ENCODE peak calls at places on chromosomes 5 and 9, in eight cellular contexts. B, C, T, Z, I, J, U and F are unnamed samples.

GRCh38 chr5:35672995-35673394 is 55.3 kb downstream of the SPEF2 start:
- DNase-seq in B (no peak), C (peak; percentile 47), T (no peak), Z (no peak), I (no peak), J (no peak), U (no peak), F (no peak)

GRCh38 chr5:57447656-57448055 is 35.0 kb downstream of the ACTBL2 start:
- DNase-seq in B (no peak), C (no peak), T (no peak), Z (no peak), I (no peak), J (no peak), U (no peak), F (no peak)

GRCh38 chr5:35203403-35203802 is 26.9 kb downstream of the PRLR start:
- DNase-seq in B (no peak), C (no peak), T (no peak), Z (no peak), I (no peak), J (no peak), U (no peak), F (no peak)

GRCh38 chr5:122701640-122702523 is 73.0 kb upstream of the SNX2 start:
- DNase-seq in B (no peak), C (no peak), T (peak; percentile 69), Z (no peak), I (no peak), J (no peak), U (no peak), F (no peak)

GRCh38 chr9:89360465-89360864 is 42.2 kb downstream of the SECISBP2 start:
- DNase-seq in B (no peak), C (no peak), T (no peak), Z (no peak), I (no peak), J (no peak), U (no peak), F (no peak)

GRCh38 chr9:135951889-135952663 is 9.1 kb downstream of the UBAC1 start:
- DNase-seq in B (peak; percentile 56), C (no peak), T (no peak), Z (no peak), I (no peak), J (no peak), U (peak; percentile 96), F (no peak)

GRCh38 chr5:17118631-17119030 is 98.8 kb upstream of the BASP1 start:
- DNase-seq in B (peak; percentile 70), C (no peak), T (no peak), Z (peak; percentile 16), I (no peak), J (peak; percentile 99), U (peak; percentile 53), F (no peak)

GRCh38 chr9:105672711-105673234 is 10.5 kb downstream of the TAL2 start:
- DNase-seq in B (no peak), C (no peak), T (no peak), Z (no peak), I (no peak), J (no peak), U (no peak), F (no peak)

GRCh38 chr5:139131062-139131856 is 66.9 kb downstream of the SIL1 start:
- DNase-seq in B (no peak), C (peak; percentile 33), T (no peak), Z (no peak), I (peak; percentile 57), J (no peak), U (no peak), F (no peak)

DNA sequence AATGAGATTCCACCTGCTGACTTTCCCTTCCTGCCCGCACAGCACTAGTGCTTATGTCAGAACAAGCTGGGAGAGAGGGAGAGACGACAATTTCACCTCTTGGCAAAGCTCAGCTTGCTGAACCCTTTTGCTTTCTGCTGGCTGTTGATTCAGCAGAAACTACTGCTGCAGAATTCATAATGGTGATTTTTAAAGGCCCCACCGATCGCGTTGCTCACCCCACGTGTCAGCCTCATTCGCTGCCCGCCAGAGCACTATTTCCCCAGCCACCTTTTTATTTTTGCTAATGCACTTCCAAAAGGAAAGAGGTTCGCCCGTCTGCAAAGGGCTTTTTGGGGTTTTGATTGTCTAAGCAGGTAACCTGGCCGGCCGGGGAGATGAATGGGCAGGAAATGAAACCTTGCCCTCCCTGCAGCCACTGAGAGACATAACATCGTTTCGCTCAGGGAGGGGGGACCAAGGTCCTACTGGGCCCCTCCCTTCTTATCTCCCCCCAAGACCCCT is 1.3 kb downstream of the PPP2R2B start:
- DNase-seq in B (no peak), C (peak; percentile 35), T (no peak), Z (no peak), I (no peak), J (no peak), U (no peak), F (no peak)
- TF ChIP-seq EZH2 in B (no peak), C (no peak), T (no peak), Z (no peak), I (no peak), J (no peak), U (no peak), F (no peak)

DNA sequence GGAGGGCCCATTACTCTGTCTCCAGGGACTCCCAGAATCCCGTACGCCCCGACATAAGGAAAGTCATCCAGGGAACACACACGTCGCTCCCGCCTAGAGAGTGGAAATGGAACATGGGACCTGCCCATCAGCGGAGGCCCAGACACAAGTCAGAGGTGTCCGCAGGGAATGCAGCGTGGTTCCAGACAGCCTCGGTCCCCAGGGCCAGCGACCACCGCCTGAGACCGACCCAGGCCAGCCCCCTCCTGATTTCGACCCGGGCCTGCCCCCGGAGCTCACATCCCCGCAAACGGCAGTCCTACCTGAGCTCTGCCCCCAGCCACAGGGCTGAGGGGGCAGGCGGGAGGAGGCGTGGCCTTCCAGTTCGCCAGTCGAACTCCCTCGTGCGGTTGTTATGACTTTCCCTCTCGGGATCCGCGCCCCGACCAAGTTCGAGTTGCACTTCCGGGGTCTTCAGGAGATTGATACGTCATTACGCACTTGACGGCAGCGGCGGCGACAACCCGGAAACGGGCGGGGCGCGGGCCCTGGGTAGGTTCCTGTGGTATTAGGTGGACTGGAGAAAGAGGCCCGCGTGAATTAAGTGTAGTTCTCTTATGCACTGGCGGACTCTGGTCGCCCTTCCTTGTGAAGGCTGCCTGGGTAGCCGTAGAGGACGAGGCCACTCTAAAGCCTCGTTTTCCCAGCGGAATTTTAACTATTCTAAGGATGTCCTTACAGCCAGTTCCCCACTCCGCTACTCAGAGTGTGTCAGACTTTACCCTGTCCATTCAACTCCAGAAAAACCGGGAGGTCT is 370.0 kb upstream of the POU5F2 start:
- DNase-seq in B (peak; percentile 95), C (peak; percentile 99), T (peak; percentile 69), Z (peak; percentile 96), I (peak; percentile 92), J (peak; percentile 93), U (peak; percentile 95), F (peak; percentile 85)
- TF ChIP-seq POLR2AphosphoS5 in B (peak; percentile 86), C (peak; percentile 82), T (peak; percentile 69), Z (peak; percentile 69), I (no peak), J (peak; percentile 69), U (peak; percentile 40), F (peak; percentile 79)

GRCh38 chr9:37026085-37026935 is 7.8 kb downstream of the PAX5 start:
- DNase-seq in B (no peak), C (peak; percentile 70), T (no peak), Z (no peak), I (peak; percentile 77), J (no peak), U (no peak), F (no peak)
- H3K4me3 ChIP-seq in B (no peak overlapping the region), C (peak overlapping the region; percentile 68), T (peak overlapping the region; percentile 94), Z (no peak overlapping the region), I (peak overlapping the region; percentile 57), J (no peak overlapping the region), U (no peak overlapping the region), F (peak overlapping the region; percentile 73)

GRCh38 chr5:136006767-136007251 is 22.0 kb upstream of the TGFBI start:
- DNase-seq in B (peak; percentile 36), C (no peak), T (no peak), Z (no peak), I (no peak), J (no peak), U (no peak), F (no peak)
- TF ChIP-seq EZH2 in B (no peak), C (no peak), T (no peak), Z (no peak), I (no peak), J (no peak), U (no peak), F (no peak)

GRCh38 chr9:94950733-94951590 is 224.5 kb downstream of the AOPEP start:
- DNase-seq in B (no peak), C (no peak), T (no peak), Z (peak; percentile 88), I (no peak), J (peak; percentile 85), U (no peak), F (no peak)
- TF ChIP-seq POLR2AphosphoS5 in B (no peak), C (no peak), T (no peak), Z (no peak), I (no peak), J (no peak), U (no peak), F (no peak)

DNA sequence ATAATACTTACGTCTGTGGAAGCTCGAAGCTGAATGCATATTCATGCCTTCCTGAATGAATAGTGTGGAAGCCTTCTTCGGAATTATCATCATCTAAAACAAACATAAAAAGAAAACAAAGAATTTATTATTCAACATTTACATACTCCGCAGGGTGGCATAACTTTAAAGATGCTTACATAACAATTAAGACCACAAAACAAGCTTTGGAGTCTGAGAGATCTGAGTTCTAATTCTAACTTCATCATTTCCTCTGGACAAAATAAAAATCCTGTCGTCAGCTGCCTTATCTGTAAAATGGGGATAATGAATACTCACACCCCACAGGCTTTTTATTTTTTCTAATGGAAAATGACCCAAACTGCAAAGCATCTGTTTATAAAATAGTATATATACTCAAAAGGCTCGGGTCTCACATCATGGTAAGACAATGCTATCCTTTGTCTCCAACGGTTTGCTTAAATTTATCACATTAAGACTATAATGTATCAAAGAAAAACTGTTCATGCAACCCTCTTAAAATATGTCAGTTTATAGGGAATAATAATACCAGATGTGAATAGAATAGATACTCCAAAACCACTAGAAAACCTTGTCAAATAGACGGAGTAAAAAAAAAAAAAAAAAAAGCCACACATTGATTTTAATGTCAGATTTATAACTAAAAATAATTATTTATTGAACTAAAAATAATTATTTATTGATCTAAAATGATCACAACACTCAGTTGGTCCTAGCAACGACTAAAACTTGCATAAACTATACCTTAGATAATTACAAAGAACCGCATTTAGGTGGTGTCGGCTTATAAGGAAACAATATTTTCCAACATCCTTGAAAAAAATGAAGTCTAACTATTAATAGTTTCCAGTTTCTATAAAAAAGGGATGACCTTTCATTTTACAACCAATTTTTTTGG is 4.2 kb downstream of the ARRDC3 start:
- DNase-seq in B (no peak), C (peak; percentile 66), T (no peak), Z (no peak), I (no peak), J (peak; percentile 44), U (no peak), F (no peak)
- H3K4me3 ChIP-seq in B (peak overlapping the region; percentile 64), C (peak overlapping the region; percentile 55), T (peak overlapping the region; percentile 67), Z (peak overlapping the region; percentile 79), I (peak overlapping the region; percentile 67), J (peak overlapping the region; percentile 95), U (peak overlapping the region; percentile 60), F (peak overlapping the region; percentile 86)

GRCh38 chr9:109497193-109498165 is 628 bp downstream of the PTPN3 start:
- DNase-seq in B (no peak), C (peak; percentile 28), T (no peak), Z (no peak), I (no peak), J (no peak), U (no peak), F (no peak)
- TF ChIP-seq EZH2 in B (no peak), C (peak; percentile 70), T (no peak), Z (no peak), I (no peak), J (peak; percentile 70), U (no peak), F (no peak)